ENCODE peak calls at places on chromosome 7, in five cellular contexts. V is hepatocyte, K is hypothalamus, A is LHCN-M2, R is activated T-cell treated with anti-CD3 and anti-CD28 coated beads for 24 hours. M is an unnamed sample.

GRCh38 chr7:135678612-135679575 is 16.6 kb downstream of the STMP1 start:
- DNase-seq in V (no peak), K (no peak), A (peak), R (no peak), M (no peak)

GRCh38 chr7:99438573-99439480 is at the start of the genes CPSF4 and PTCD1:
- DNase-seq in V (peak), K (peak), A (peak), R (peak), M (peak)

GRCh38 chr7:37920619-37921339 is at the start of gene EPDR1:
- DNase-seq in V (peak), K (peak), A (peak), R (peak), M (peak)

GRCh38 chr7:129782257-129783096 is 170.3 kb downstream of the UBE2H start:
- DNase-seq in V (no peak), K (no peak), A (no peak), R (no peak), M (no peak)

GRCh38 chr7:44912775-44913347 is 27.5 kb upstream of the PURB start:
- DNase-seq in V (peak), K (no peak), A (peak), R (no peak), M (no peak)

GRCh38 chr7:66301737-66302136 is 96.6 kb downstream of the TPST1 start:
- DNase-seq in V (no peak), K (no peak), A (no peak), R (no peak), M (no peak)

GRCh38 chr7:85292908-85293576 is 106.2 kb upstream of the SEMA3D start:
- DNase-seq in V (no peak), K (no peak), A (no peak), R (no peak), M (no peak)

GRCh38 chr7:97845622-97846203 is 26.5 kb downstream of the ASNS start:
- DNase-seq in V (peak), K (peak), A (peak), R (no peak), M (peak)

GRCh38 chr7:5792268-5792667 is 10.8 kb upstream of the RNF216 start:
- DNase-seq in V (no peak), K (no peak), A (no peak), R (no peak), M (no peak)

GRCh38 chr7:93890464-93891068 is at the start of gene TFPI2:
- DNase-seq in V (peak), K (no peak), A (peak), R (no peak), M (no peak)

GRCh38 chr7:35695628-35695888 is 623 bp upstream of the HERPUD2 start:
- DNase-seq in V (no peak), K (no peak), A (peak), R (no peak), M (no peak)

GRCh38 chr7:85000973-85001372 is 185.9 kb downstream of the SEMA3D start:
- DNase-seq in V (no peak), K (no peak), A (no peak), R (no peak), M (no peak)

GRCh38 chr7:44767912-44768662 is 19.4 kb downstream of the ZMIZ2 start:
- DNase-seq in V (peak), K (peak), A (peak), R (no peak), M (peak)

M was measured in midbrain.